ENCODE peak calls at places on chromosomes 2 and 18, in four cellular contexts. R is NAMALWA, W is M059J, U is kidney tubule cell. H is an unnamed sample.
A peak's percentile ranks its signal among the peaks of the same experiment; 100 is the strongest.

GRCh38 chr2:179049546-179050311 is at the start of gene CCDC141:
- DNase-seq in R (peak; percentile 87), W (no peak), U (no peak), H (no peak)

GRCh38 chr2:225337183-225337582 is 62.3 kb upstream of the NYAP2 start:
- DNase-seq in R (no peak), W (peak; percentile 94), U (peak; percentile 74), H (peak; percentile 13)

GRCh38 chr18:66949419-66949818 is 345.5 kb upstream of the CDH19 start:
- DNase-seq in R (no peak), W (no peak), U (no peak), H (no peak)

GRCh38 chr18:6219116-6219717 is 195.5 kb downstream of the L3MBTL4 start:
- DNase-seq in R (peak; percentile 55), W (peak; percentile 40), U (peak; percentile 46), H (no peak)

GRCh38 chr2:27954261-27954673 is 63.7 kb downstream of the BABAM2 start:
- DNase-seq in R (no peak), W (peak; percentile 54), U (no peak), H (peak; percentile 68)

GRCh38 chr2:12928197-12928596 is 211.5 kb downstream of the TRIB2 start:
- DNase-seq in R (no peak), W (peak; percentile 87), U (no peak), H (no peak)

GRCh38 chr2:230873670-230874401 is 9.1 kb downstream of the ITM2C start:
- DNase-seq in R (peak; percentile 73), W (no peak), U (no peak), H (no peak)

GRCh38 chr18:47953471-47953931 is 23.0 kb upstream of the SMAD2 start:
- DNase-seq in R (peak; percentile 31), W (peak; percentile 91), U (peak; percentile 88), H (peak; percentile 65)

GRCh38 chr2:30675758-30676157 is 131.5 kb downstream of the CAPN13 start:
- DNase-seq in R (no peak), W (peak; percentile 6), U (no peak), H (no peak)

H was measured in RCC 7860.